ENCODE peak calls at places on chromosome 3, in eight cellular contexts. One of them, this sample, is unnamed.

GRCh38 chr3:37537914-37538691 is 323.6 kb upstream of the CTDSPL start:
- DNase-seq in K562: no peak
- DNase-seq in A549: no peak
- DNase-seq in GM12878: no peak
- DNase-seq in uterus: peak; percentile 76
- DNase-seq in endothelial cell of umbilical vein: no peak
- DNase-seq in H1: no peak
- DNase-seq in transverse colon: no peak
- DNase-seq in this sample: no peak

GRCh38 chr3:178325330-178325729 is 210.9 kb upstream of the KCNMB2 start:
- DNase-seq in H1: no peak
- DNase-seq in K562: no peak
- DNase-seq in A549: no peak
- DNase-seq in endothelial cell of umbilical vein: peak; percentile 76
- DNase-seq in transverse colon: no peak
- DNase-seq in GM12878: no peak
- DNase-seq in uterus: no peak
- DNase-seq in this sample: no peak

GRCh38 chr3:193946945-193947344 is 189.0 kb upstream of the HES1 start:
- DNase-seq in A549: no peak
- DNase-seq in uterus: no peak
- DNase-seq in endothelial cell of umbilical vein: no peak
- DNase-seq in transverse colon: no peak
- DNase-seq in H1: no peak
- DNase-seq in K562: no peak
- DNase-seq in GM12878: no peak
- DNase-seq in this sample: no peak

GRCh38 chr3:30680789-30681188 is 74.4 kb downstream of the TGFBR2 start:
- DNase-seq in GM12878: no peak
- DNase-seq in A549: no peak
- DNase-seq in K562: no peak
- DNase-seq in endothelial cell of umbilical vein: peak; percentile 59
- DNase-seq in transverse colon: no peak
- DNase-seq in H1: no peak
- DNase-seq in uterus: no peak
- DNase-seq in this sample: no peak

GRCh38 chr3:154818676-154819255 is 261.4 kb upstream of the MME start:
- DNase-seq in GM12878: no peak
- DNase-seq in H1: no peak
- DNase-seq in uterus: no peak
- DNase-seq in transverse colon: no peak
- DNase-seq in endothelial cell of umbilical vein: no peak
- DNase-seq in K562: no peak
- DNase-seq in A549: no peak
- DNase-seq in this sample: no peak

GRCh38 chr3:17546500-17546899 is 195.9 kb downstream of the TBC1D5 start:
- DNase-seq in uterus: no peak
- DNase-seq in GM12878: no peak
- DNase-seq in A549: no peak
- DNase-seq in H1: no peak
- DNase-seq in endothelial cell of umbilical vein: no peak
- DNase-seq in transverse colon: no peak
- DNase-seq in K562: no peak
- DNase-seq in this sample: no peak

GRCh38 chr3:194945508-194945907 is 259.8 kb downstream of the FAM43A start:
- DNase-seq in transverse colon: no peak
- DNase-seq in uterus: no peak
- DNase-seq in A549: no peak
- DNase-seq in H1: no peak
- DNase-seq in endothelial cell of umbilical vein: no peak
- DNase-seq in K562: no peak
- DNase-seq in GM12878: no peak
- DNase-seq in this sample: no peak

GRCh38 chr3:44424758-44425157 is 52.7 kb downstream of the ZNF445 start:
- DNase-seq in transverse colon: no peak
- DNase-seq in GM12878: no peak
- DNase-seq in K562: no peak
- DNase-seq in uterus: no peak
- DNase-seq in endothelial cell of umbilical vein: no peak
- DNase-seq in H1: no peak
- DNase-seq in A549: no peak
- DNase-seq in this sample: no peak

GRCh38 chr3:147129665-147130064 is 276.7 kb downstream of the ZIC4 start:
- DNase-seq in GM12878: no peak
- DNase-seq in uterus: no peak
- DNase-seq in endothelial cell of umbilical vein: no peak
- DNase-seq in K562: no peak
- DNase-seq in H1: no peak
- DNase-seq in transverse colon: no peak
- DNase-seq in A549: no peak
- DNase-seq in this sample: no peak

GRCh38 chr3:28850186-28850585 is 430.7 kb upstream of the RBMS3 start:
- DNase-seq in endothelial cell of umbilical vein: no peak
- DNase-seq in K562: no peak
- DNase-seq in A549: no peak
- DNase-seq in uterus: no peak
- DNase-seq in GM12878: no peak
- DNase-seq in H1: no peak
- DNase-seq in transverse colon: no peak
- DNase-seq in this sample: peak; percentile 14

DNA sequence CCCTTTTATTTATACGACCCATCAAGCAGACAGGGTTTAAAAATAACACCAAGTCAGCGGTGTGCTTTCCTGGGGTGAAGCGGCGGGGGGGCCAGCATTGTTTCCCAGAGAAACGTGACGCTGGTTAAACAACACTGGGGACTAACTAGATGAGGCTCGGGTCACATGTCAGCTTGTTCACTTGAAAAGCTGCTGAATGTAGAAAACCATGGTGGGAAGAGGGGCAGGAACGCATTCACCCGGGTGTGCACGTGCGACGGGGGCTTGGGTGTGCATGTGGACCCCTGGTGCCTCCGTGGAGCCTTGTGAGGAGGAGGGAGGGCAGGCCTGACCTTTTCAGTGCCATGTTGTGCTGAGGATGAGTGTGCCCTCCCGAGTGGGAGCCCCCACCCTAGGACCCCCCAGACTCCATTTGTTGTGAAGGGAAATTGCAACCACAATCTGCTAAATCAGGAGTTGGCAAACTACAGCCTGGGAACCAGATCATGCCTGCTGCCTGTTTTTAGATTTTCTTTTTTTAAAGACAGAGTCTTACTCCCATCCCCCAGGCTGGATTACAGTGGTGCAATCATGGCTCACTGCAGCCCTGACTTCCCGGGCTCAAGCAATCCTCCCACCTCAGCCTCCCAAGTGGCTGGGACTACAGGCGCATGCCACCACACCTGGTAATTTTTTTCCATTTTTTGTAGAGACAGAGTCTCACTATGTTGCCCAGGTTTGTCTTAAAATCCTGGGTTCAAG is 70.4 kb upstream of the CMTM7 start:
- DNase-seq in endothelial cell of umbilical vein: peak; percentile 67
- DNase-seq in transverse colon: no peak
- DNase-seq in GM12878: no peak
- DNase-seq in A549: no peak
- DNase-seq in H1: no peak
- DNase-seq in uterus: no peak
- DNase-seq in K562: no peak
- DNase-seq in this sample: no peak
- H3K4me1 ChIP-seq in endothelial cell of umbilical vein: no peaks in the 10 kb centered on the region
- H3K4me1 ChIP-seq in transverse colon: no peaks in the 10 kb centered on the region
- H3K4me1 ChIP-seq in GM12878: no peaks in the 10 kb centered on the region
- H3K4me1 ChIP-seq in A549: peaks cover 3% of the 10 kb centered on the region
- H3K4me1 ChIP-seq in H1: peaks cover 19% of the 10 kb centered on the region
- H3K4me1 ChIP-seq in uterus: no peaks in the 10 kb centered on the region
- H3K4me1 ChIP-seq in K562: no peaks in the 10 kb centered on the region
- H3K4me1 ChIP-seq in this sample: no peaks in the 10 kb centered on the region

GRCh38 chr3:181715601-181716340 is 4.0 kb downstream of the SOX2 start:
- DNase-seq in A549: no peak
- DNase-seq in transverse colon: no peak
- DNase-seq in K562: no peak
- DNase-seq in uterus: no peak
- DNase-seq in endothelial cell of umbilical vein: no peak
- DNase-seq in H1: no peak
- DNase-seq in GM12878: no peak
- DNase-seq in this sample: no peak

GRCh38 chr3:181712505-181713299 is 977 bp downstream of the SOX2 start:
- DNase-seq in H1: no peak
- DNase-seq in GM12878: no peak
- DNase-seq in A549: no peak
- DNase-seq in uterus: no peak
- DNase-seq in K562: no peak
- DNase-seq in endothelial cell of umbilical vein: peak; percentile 24
- DNase-seq in transverse colon: no peak
- DNase-seq in this sample: no peak

GRCh38 chr3:181713300-181713647 is 1.5 kb downstream of the SOX2 start:
- DNase-seq in A549: no peak
- DNase-seq in uterus: no peak
- DNase-seq in K562: no peak
- DNase-seq in endothelial cell of umbilical vein: no peak
- DNase-seq in H1: no peak
- DNase-seq in transverse colon: no peak
- DNase-seq in GM12878: no peak
- DNase-seq in this sample: no peak

GRCh38 chr3:181712190-181712504 is 422 bp downstream of the SOX2 start:
- DNase-seq in H1: no peak
- DNase-seq in K562: no peak
- DNase-seq in uterus: no peak
- DNase-seq in transverse colon: no peak
- DNase-seq in GM12878: no peak
- DNase-seq in A549: no peak
- DNase-seq in endothelial cell of umbilical vein: peak; percentile 24
- DNase-seq in this sample: no peak

GRCh38 chr3:181713673-181714270 is 2.0 kb downstream of the SOX2 start:
- DNase-seq in transverse colon: no peak
- DNase-seq in endothelial cell of umbilical vein: no peak
- DNase-seq in A549: no peak
- DNase-seq in uterus: no peak
- DNase-seq in GM12878: no peak
- DNase-seq in K562: no peak
- DNase-seq in H1: no peak
- DNase-seq in this sample: no peak
- H3K27ac ChIP-seq in transverse colon: no peak overlapping the region
- H3K27ac ChIP-seq in endothelial cell of umbilical vein: no peak overlapping the region
- H3K27ac ChIP-seq in A549: no peak overlapping the region
- H3K27ac ChIP-seq in uterus: no peak overlapping the region
- H3K27ac ChIP-seq in GM12878: no peak overlapping the region
- H3K27ac ChIP-seq in K562: no peak overlapping the region
- H3K27ac ChIP-seq in H1: peak overlapping the region; percentile 14
- H3K27ac ChIP-seq in this sample: no peak overlapping the region

DNA sequence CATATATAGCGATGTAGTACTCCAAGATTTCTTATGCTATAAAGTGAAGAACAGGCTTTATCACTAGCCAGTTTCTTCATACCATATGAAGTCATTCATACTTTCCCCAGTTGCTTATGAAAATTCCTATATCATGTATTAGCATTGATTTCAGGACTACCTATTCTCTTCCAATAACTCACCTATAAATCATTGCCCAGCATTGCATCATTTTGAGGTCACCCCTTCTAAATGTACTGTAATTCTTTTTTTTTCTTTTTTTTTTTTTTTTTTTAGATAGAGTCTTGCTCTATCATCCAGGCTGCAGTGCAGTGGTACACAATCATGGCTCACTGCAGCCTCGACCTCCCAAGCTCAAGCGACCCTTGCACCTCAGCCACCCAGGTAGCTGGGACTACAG is 27.1 kb downstream of the RTP3 start:
- DNase-seq in GM12878: no peak
- DNase-seq in transverse colon: no peak
- DNase-seq in endothelial cell of umbilical vein: no peak
- DNase-seq in uterus: no peak
- DNase-seq in K562: no peak
- DNase-seq in A549: no peak
- DNase-seq in H1: no peak
- DNase-seq in this sample: no peak
- TF ChIP-seq POLR2A in GM12878: no peak
- TF ChIP-seq POLR2A in transverse colon: no peak
- TF ChIP-seq POLR2A in endothelial cell of umbilical vein: no peak
- TF ChIP-seq POLR2A in uterus: no peak
- TF ChIP-seq POLR2A in K562: no peak
- TF ChIP-seq POLR2A in A549: no peak
- TF ChIP-seq POLR2A in H1: no peak
- TF ChIP-seq POLR2A in this sample: no peak

GRCh38 chr3:71421475-71421819 is 162.1 kb downstream of the FOXP1 start:
- DNase-seq in uterus: no peak
- DNase-seq in H1: no peak
- DNase-seq in K562: no peak
- DNase-seq in GM12878: no peak
- DNase-seq in A549: no peak
- DNase-seq in endothelial cell of umbilical vein: no peak
- DNase-seq in transverse colon: no peak
- DNase-seq in this sample: no peak

GRCh38 chr3:71419369-71419768 is 164.2 kb downstream of the FOXP1 start:
- DNase-seq in GM12878: no peak
- DNase-seq in uterus: no peak
- DNase-seq in A549: no peak
- DNase-seq in endothelial cell of umbilical vein: no peak
- DNase-seq in transverse colon: no peak
- DNase-seq in H1: no peak
- DNase-seq in K562: no peak
- DNase-seq in this sample: no peak

GRCh38 chr3:71421820-71422566 is 161.5 kb downstream of the FOXP1 start:
- DNase-seq in uterus: no peak
- DNase-seq in H1: no peak
- DNase-seq in A549: no peak
- DNase-seq in K562: no peak
- DNase-seq in GM12878: peak; percentile 66
- DNase-seq in transverse colon: no peak
- DNase-seq in endothelial cell of umbilical vein: no peak
- DNase-seq in this sample: no peak

GRCh38 chr3:71425491-71426071 is 157.9 kb downstream of the FOXP1 start:
- DNase-seq in transverse colon: no peak
- DNase-seq in A549: no peak
- DNase-seq in H1: no peak
- DNase-seq in endothelial cell of umbilical vein: no peak
- DNase-seq in GM12878: no peak
- DNase-seq in uterus: no peak
- DNase-seq in K562: no peak
- DNase-seq in this sample: no peak

DNA sequence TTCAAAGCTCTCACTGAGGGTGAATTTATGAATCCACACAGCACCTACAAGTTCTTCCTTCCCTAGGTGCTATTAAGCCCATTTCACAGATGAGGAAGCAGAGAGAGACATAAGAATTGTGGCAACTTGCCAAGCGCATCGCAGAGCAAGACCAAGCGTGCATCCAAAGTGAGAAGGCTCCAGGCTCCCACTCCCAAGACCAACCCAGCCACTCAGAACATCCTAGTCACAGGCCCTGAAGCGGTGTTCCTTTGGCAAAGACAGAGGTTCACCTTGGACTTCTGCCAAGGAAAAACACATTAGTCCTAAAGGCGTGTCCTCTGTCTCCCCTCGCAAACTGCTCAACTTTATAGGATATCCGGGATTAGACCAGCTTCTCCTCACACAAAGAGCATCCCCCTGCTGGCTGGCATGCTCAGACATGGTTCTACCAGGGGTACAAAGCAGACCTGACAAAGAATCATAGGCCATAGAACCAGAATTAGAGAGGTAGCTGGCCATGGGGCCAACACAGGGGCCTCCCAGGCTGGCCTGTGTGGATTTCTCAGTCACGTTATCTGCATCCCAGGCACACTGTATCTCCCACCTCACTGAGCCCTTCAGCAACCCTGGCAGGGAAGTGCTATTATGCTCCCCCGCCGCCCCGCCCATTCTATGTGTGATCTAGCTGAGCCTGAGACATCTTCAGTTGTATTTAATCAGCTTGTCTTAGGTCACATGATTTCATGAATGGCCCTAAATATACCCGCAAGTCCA is 160.2 kb downstream of the FOXP1 start:
- DNase-seq in K562: peak; percentile 83
- DNase-seq in GM12878: no peak
- DNase-seq in H1: no peak
- DNase-seq in uterus: no peak
- DNase-seq in A549: peak; percentile 15
- DNase-seq in endothelial cell of umbilical vein: peak; percentile 58
- DNase-seq in transverse colon: no peak
- DNase-seq in this sample: peak; percentile 62
- H3K4me1 ChIP-seq in K562: peaks cover 10% of the 10 kb centered on the region
- H3K4me1 ChIP-seq in GM12878: peaks cover 13% of the 10 kb centered on the region
- H3K4me1 ChIP-seq in H1: no peaks in the 10 kb centered on the region
- H3K4me1 ChIP-seq in uterus: no peaks in the 10 kb centered on the region
- H3K4me1 ChIP-seq in A549: peaks cover 9% of the 10 kb centered on the region
- H3K4me1 ChIP-seq in endothelial cell of umbilical vein: peaks cover 3% of the 10 kb centered on the region
- H3K4me1 ChIP-seq in transverse colon: peaks cover 20% of the 10 kb centered on the region
- H3K4me1 ChIP-seq in this sample: no peaks in the 10 kb centered on the region

This sample was measured in adrenal gland.